ENCODE peak calls at places on chromosome 15, in four cellular contexts. N, L, T and S are unnamed samples.
A peak's percentile ranks its signal among the peaks of the same experiment; 100 is the strongest.

GRCh38 chr15:62940755-62941361 is 101.7 kb upstream of the TPM1 start:
- DNase-seq in N (no peak), L (no peak), T (peak; percentile 92), S (no peak)

GRCh38 chr15:57060799-57061198 is 142.4 kb downstream of the TCF12 start:
- DNase-seq in N (no peak), L (no peak), T (peak; percentile 81), S (no peak)

GRCh38 chr15:70722266-70723123 is 40.9 kb downstream of the UACA start:
- DNase-seq in N (peak; percentile 30), L (no peak), T (peak; percentile 87), S (no peak)

GRCh38 chr15:58433597-58434333 is 2.0 kb downstream of the LIPC start:
- DNase-seq in N (no peak), L (no peak), T (peak; percentile 50), S (no peak)

GRCh38 chr15:28890711-28891495 is 5.1 kb downstream of the APBA2 start:
- DNase-seq in N (no peak), L (no peak), T (no peak), S (no peak)

GRCh38 chr15:31301687-31301990 is 25.0 kb upstream of the KLF13 start:
- DNase-seq in N (no peak), L (no peak), T (no peak), S (no peak)

GRCh38 chr15:66648588-66648987 is 53.4 kb upstream of the SMAD6 start:
- DNase-seq in N (no peak), L (no peak), T (no peak), S (no peak)

GRCh38 chr15:57031605-57032004 is 113.2 kb downstream of the TCF12 start:
- DNase-seq in N (no peak), L (no peak), T (peak; percentile 74), S (no peak)